ENCODE peak calls at places on chromosomes 5 and 9, in eight cellular contexts. E is GM13977; Y is stimulated activated CD8-positive, alpha-beta memory T cell treated with anti-CD3 and anti-CD28 coated beads, Interleukin-12 subunit alpha, Interleukin-12 subunit beta, amount 100 ng/mL, for 1 hour; T is activated T-cell treated with anti-CD3 and anti-CD28 coated beads, Interleukin-2, amount 50 U/mL, for 72 hours; R is H1; H is Panc1; C is CD4-positive, alpha-beta T cell; J is CD8-positive, alpha-beta memory T cell. B is an unnamed sample.

GRCh38 chr9:6938873-6939272 is 181.1 kb downstream of the KDM4C start:
- DNase-seq in J (no peak), H (no peak), R (no peak), Y (no peak), T (no peak), C (no peak), E (no peak), B (no peak)

GRCh38 chr9:22580788-22581187 is 134.2 kb downstream of the DMRTA1 start:
- DNase-seq in T (no peak), Y (no peak), E (no peak), C (no peak), H (no peak), R (no peak), J (no peak), B (no peak)

GRCh38 chr5:178818094-178818493 is 41.7 kb upstream of the ZNF354B start:
- DNase-seq in H (no peak), R (no peak), E (no peak), T (no peak), J (no peak), C (no peak), Y (no peak), B (no peak)

GRCh38 chr5:170534941-170535340 is 31.1 kb downstream of the KCNIP1 start:
- DNase-seq in E (no peak), Y (no peak), J (no peak), R (no peak), H (no peak), T (no peak), C (no peak), B (no peak)

GRCh38 chr9:34957492-34958410 is at the start of gene PHF24:
- DNase-seq in C (no peak), T (peak), Y (no peak), R (peak), H (no peak), E (no peak), J (peak), B (no peak)

GRCh38 chr5:150271296-150271692 is 18.3 kb downstream of the CAMK2A start:
- DNase-seq in H (no peak), Y (no peak), E (no peak), J (no peak), R (no peak), C (no peak), T (no peak), B (no peak)

GRCh38 chr9:21252727-21253547 is 13.1 kb upstream of the IFNA14 start:
- DNase-seq in R (no peak), T (no peak), Y (no peak), J (peak), C (no peak), H (peak), E (peak), B (no peak)

GRCh38 chr5:7754997-7755596 is 95.8 kb downstream of the CFAP90 start:
- DNase-seq in R (peak), T (peak), C (no peak), E (peak), H (peak), Y (no peak), J (no peak), B (no peak)

GRCh38 chr5:76393035-76393680 is 9.9 kb upstream of the IQGAP2 start:
- DNase-seq in E (no peak), H (no peak), C (no peak), Y (no peak), T (peak), R (no peak), J (peak), B (no peak)

GRCh38 chr5:128155793-128156192 is 72.2 kb downstream of the SLC12A2 start:
- DNase-seq in C (no peak), J (no peak), T (no peak), R (no peak), Y (no peak), H (no peak), E (no peak), B (no peak)

GRCh38 chr9:124409410-124409809 is 5.8 kb downstream of the PSMB7 start:
- DNase-seq in R (no peak), C (no peak), Y (no peak), E (no peak), J (no peak), H (no peak), T (no peak), B (no peak)

GRCh38 chr5:90408571-90409317 is 812 bp downstream of the CETN3 start:
- DNase-seq in Y (no peak), T (no peak), J (no peak), E (no peak), C (no peak), H (no peak), R (no peak), B (no peak)

GRCh38 chr9:89463986-89464901 is 33.7 kb downstream of the SEMA4D start:
- DNase-seq in T (peak), R (no peak), J (peak), Y (peak), E (peak), H (no peak), C (peak), B (no peak)

GRCh38 chr5:142316051-142316450 is 8.8 kb downstream of the SPRY4 start:
- DNase-seq in C (no peak), H (no peak), R (no peak), E (no peak), Y (no peak), T (no peak), J (peak), B (no peak)

GRCh38 chr5:135662104-135662503 is 83.3 kb upstream of the CXCL14 start:
- DNase-seq in J (no peak), T (no peak), H (no peak), Y (no peak), R (no peak), C (no peak), E (no peak), B (no peak)

GRCh38 chr5:22835630-22836029 is 17.5 kb downstream of the CDH12 start:
- DNase-seq in C (no peak), J (no peak), E (no peak), T (no peak), H (peak), R (no peak), Y (no peak), B (no peak)

GRCh38 chr9:135619599-135619886 is 19.8 kb downstream of the GLT6D1 start:
- DNase-seq in Y (no peak), J (no peak), E (no peak), R (no peak), C (no peak), T (no peak), H (no peak), B (no peak)

GRCh38 chr5:60339691-60340191 is 360.2 kb downstream of the DEPDC1B start:
- DNase-seq in Y (no peak), R (no peak), E (no peak), C (no peak), H (no peak), J (no peak), T (no peak), B (peak)